ENCODE peak calls at places on chromosome 13, in six cellular contexts. One of them, this sample, is unnamed.
A peak's percentile ranks its signal among the peaks of the same experiment; 100 is the strongest.

GRCh38 chr13:24502567-24503375 is 9.8 kb downstream of the PARP4 start:
- DNase-seq in A549: peak; percentile 7
- DNase-seq in ovary: no peak
- DNase-seq in endodermal cell: peak; percentile 61
- DNase-seq in breast epithelium: no peak
- DNase-seq in stomach: peak; percentile 44
- DNase-seq in this sample: no peak

GRCh38 chr13:106151056-106151699 is 384.3 kb downstream of the EFNB2 start:
- DNase-seq in A549: peak; percentile 35
- DNase-seq in breast epithelium: no peak
- DNase-seq in stomach: no peak
- DNase-seq in endodermal cell: no peak
- DNase-seq in ovary: no peak
- DNase-seq in this sample: no peak

GRCh38 chr13:33547035-33547434 is 261.5 kb upstream of the STARD13 start:
- DNase-seq in A549: no peak
- DNase-seq in stomach: no peak
- DNase-seq in endodermal cell: no peak
- DNase-seq in breast epithelium: no peak
- DNase-seq in ovary: no peak
- DNase-seq in this sample: no peak

GRCh38 chr13:35712907-35713685 is 236.6 kb upstream of the MAB21L1 start:
- DNase-seq in ovary: no peak
- DNase-seq in breast epithelium: no peak
- DNase-seq in A549: no peak
- DNase-seq in stomach: no peak
- DNase-seq in endodermal cell: peak; percentile 33
- DNase-seq in this sample: no peak

GRCh38 chr13:31012285-31013024 is 80.0 kb downstream of the TEX26 start:
- DNase-seq in stomach: no peak
- DNase-seq in ovary: no peak
- DNase-seq in A549: peak; percentile 10
- DNase-seq in endodermal cell: peak; percentile 57
- DNase-seq in breast epithelium: no peak
- DNase-seq in this sample: no peak

GRCh38 chr13:33158271-33158670 is 127.3 kb downstream of the STARD13 start:
- DNase-seq in stomach: no peak
- DNase-seq in A549: no peak
- DNase-seq in endodermal cell: no peak
- DNase-seq in breast epithelium: no peak
- DNase-seq in ovary: no peak
- DNase-seq in this sample: no peak

GRCh38 chr13:64272681-64273080 is 2857.0 kb upstream of the PCDH20 start:
- DNase-seq in A549: no peak
- DNase-seq in breast epithelium: no peak
- DNase-seq in ovary: no peak
- DNase-seq in stomach: no peak
- DNase-seq in endodermal cell: no peak
- DNase-seq in this sample: no peak

GRCh38 chr13:82993417-82993816 is 888.9 kb downstream of the SLITRK1 start:
- DNase-seq in endodermal cell: no peak
- DNase-seq in ovary: no peak
- DNase-seq in A549: no peak
- DNase-seq in stomach: no peak
- DNase-seq in breast epithelium: no peak
- DNase-seq in this sample: no peak

GRCh38 chr13:108304170-108305068 is 34.9 kb downstream of the TNFSF13B start:
- DNase-seq in A549: no peak
- DNase-seq in breast epithelium: no peak
- DNase-seq in stomach: no peak
- DNase-seq in ovary: no peak
- DNase-seq in endodermal cell: no peak
- DNase-seq in this sample: no peak

GRCh38 chr13:27980280-27980998 is 8.1 kb downstream of the URAD start:
- DNase-seq in breast epithelium: no peak
- DNase-seq in A549: no peak
- DNase-seq in ovary: no peak
- DNase-seq in endodermal cell: peak; percentile 75
- DNase-seq in stomach: no peak
- DNase-seq in this sample: no peak

GRCh38 chr13:106398289-106398688 is 137.2 kb downstream of the EFNB2 start:
- DNase-seq in A549: no peak
- DNase-seq in ovary: no peak
- DNase-seq in breast epithelium: no peak
- DNase-seq in stomach: no peak
- DNase-seq in endodermal cell: no peak
- DNase-seq in this sample: no peak

GRCh38 chr13:80499536-80500280 is 158.8 kb upstream of the SPRY2 start:
- DNase-seq in breast epithelium: no peak
- DNase-seq in endodermal cell: no peak
- DNase-seq in ovary: no peak
- DNase-seq in stomach: no peak
- DNase-seq in A549: no peak
- DNase-seq in this sample: no peak

GRCh38 chr13:30792257-30793000 is 57.1 kb downstream of the ALOX5AP start:
- DNase-seq in stomach: peak; percentile 71
- DNase-seq in breast epithelium: peak; percentile 87
- DNase-seq in endodermal cell: peak; percentile 79
- DNase-seq in A549: peak; percentile 33
- DNase-seq in ovary: peak; percentile 84
- DNase-seq in this sample: peak; percentile 55

GRCh38 chr13:45799451-45799850 is 52.1 kb downstream of the SIAH3 start:
- DNase-seq in stomach: no peak
- DNase-seq in breast epithelium: no peak
- DNase-seq in endodermal cell: peak; percentile 15
- DNase-seq in A549: no peak
- DNase-seq in ovary: no peak
- DNase-seq in this sample: no peak

GRCh38 chr13:41458939-41459753 is 1.8 kb downstream of the RGCC start:
- DNase-seq in A549: peak; percentile 29
- DNase-seq in stomach: peak; percentile 46
- DNase-seq in endodermal cell: peak; percentile 74
- DNase-seq in breast epithelium: no peak
- DNase-seq in ovary: no peak
- DNase-seq in this sample: peak; percentile 59

GRCh38 chr13:51152713-51153112 is 41.6 kb upstream of the C13orf42 start:
- DNase-seq in breast epithelium: no peak
- DNase-seq in endodermal cell: peak; percentile 58
- DNase-seq in A549: no peak
- DNase-seq in stomach: no peak
- DNase-seq in ovary: no peak
- DNase-seq in this sample: no peak

GRCh38 chr13:46296920-46297319 is 85.2 kb downstream of the LRRC63 start:
- DNase-seq in endodermal cell: no peak
- DNase-seq in breast epithelium: no peak
- DNase-seq in A549: no peak
- DNase-seq in ovary: no peak
- DNase-seq in stomach: no peak
- DNase-seq in this sample: no peak

GRCh38 chr13:111409413-111409812 is 89.0 kb downstream of the TEX29 start:
- DNase-seq in ovary: no peak
- DNase-seq in endodermal cell: no peak
- DNase-seq in A549: no peak
- DNase-seq in stomach: no peak
- DNase-seq in breast epithelium: no peak
- DNase-seq in this sample: no peak

GRCh38 chr13:36858285-36858684 is 39.3 kb downstream of the RFXAP start:
- DNase-seq in endodermal cell: peak; percentile 68
- DNase-seq in ovary: no peak
- DNase-seq in breast epithelium: no peak
- DNase-seq in stomach: no peak
- DNase-seq in A549: peak; percentile 7
- DNase-seq in this sample: no peak

GRCh38 chr13:83298636-83299035 is 583.6 kb downstream of the SLITRK1 start:
- DNase-seq in stomach: no peak
- DNase-seq in ovary: no peak
- DNase-seq in breast epithelium: no peak
- DNase-seq in A549: no peak
- DNase-seq in endodermal cell: no peak
- DNase-seq in this sample: no peak

GRCh38 chr13:46211116-46211515 is 612 bp upstream of the LRRC63 start:
- DNase-seq in breast epithelium: no peak
- DNase-seq in A549: no peak
- DNase-seq in ovary: no peak
- DNase-seq in endodermal cell: no peak
- DNase-seq in stomach: no peak
- DNase-seq in this sample: no peak

GRCh38 chr13:94656766-94657165 is 55.1 kb downstream of the GPR180 start:
- DNase-seq in stomach: no peak
- DNase-seq in A549: peak; percentile 10
- DNase-seq in endodermal cell: no peak
- DNase-seq in breast epithelium: no peak
- DNase-seq in ovary: no peak
- DNase-seq in this sample: no peak

GRCh38 chr13:95626768-95627167 is 17.7 kb downstream of the DZIP1 start:
- DNase-seq in A549: no peak
- DNase-seq in stomach: no peak
- DNase-seq in endodermal cell: no peak
- DNase-seq in ovary: no peak
- DNase-seq in breast epithelium: no peak
- DNase-seq in this sample: no peak

GRCh38 chr13:80830431-80830830 is 489.5 kb upstream of the SPRY2 start:
- DNase-seq in endodermal cell: no peak
- DNase-seq in ovary: no peak
- DNase-seq in breast epithelium: no peak
- DNase-seq in A549: no peak
- DNase-seq in stomach: no peak
- DNase-seq in this sample: no peak

GRCh38 chr13:90272356-90272755 is 1075.1 kb upstream of the MIR17HG start:
- DNase-seq in endodermal cell: no peak
- DNase-seq in stomach: no peak
- DNase-seq in breast epithelium: no peak
- DNase-seq in ovary: no peak
- DNase-seq in A549: no peak
- DNase-seq in this sample: no peak

DNA sequence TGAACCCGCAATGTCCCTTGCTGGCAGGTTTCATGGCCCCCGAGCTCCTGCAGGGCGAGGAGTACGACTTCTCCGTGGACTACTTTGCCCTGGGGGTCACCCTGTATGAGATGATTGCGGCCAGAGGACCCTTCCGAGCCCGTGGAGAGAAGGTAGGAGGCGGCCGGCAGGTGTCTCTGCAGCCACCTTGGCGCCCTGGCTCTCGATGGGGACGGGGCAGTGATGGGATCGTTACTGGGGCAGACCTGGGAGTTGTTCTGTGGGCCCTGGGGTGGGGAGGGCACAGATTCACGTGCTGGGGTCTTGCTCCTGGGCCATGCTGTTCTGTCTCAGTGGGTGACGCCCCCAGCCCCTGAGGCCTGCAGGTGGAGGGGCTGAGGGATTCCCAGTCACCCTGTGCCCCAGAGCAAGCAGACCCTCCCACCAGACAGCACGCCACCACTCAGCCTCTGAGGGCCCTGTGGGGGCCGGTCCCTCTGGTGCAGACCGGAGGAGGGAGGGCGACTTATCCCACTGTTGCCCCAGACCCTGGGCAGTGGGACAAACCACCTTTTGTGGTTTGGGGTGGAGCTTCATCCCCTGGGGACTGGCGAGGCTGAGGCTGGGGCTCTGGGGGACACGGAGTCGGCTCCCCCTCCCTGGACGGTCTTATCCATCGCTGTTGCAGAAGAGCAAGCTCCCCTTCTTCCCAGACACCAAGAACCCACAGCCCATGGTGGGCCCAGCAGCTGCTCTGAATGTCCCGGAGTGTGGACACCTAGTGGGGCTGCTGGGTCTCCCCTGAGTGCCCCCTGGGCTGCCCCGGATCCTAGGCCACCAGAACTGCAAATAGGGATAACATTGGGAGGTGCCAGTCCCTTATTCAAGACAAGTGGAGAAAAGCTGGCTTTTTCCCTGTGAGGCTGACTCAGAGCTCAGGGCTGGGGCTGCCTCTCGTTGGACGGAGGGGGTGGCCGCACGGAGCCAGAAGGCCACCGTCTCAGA is 27.5 kb upstream of the TMEM255B start:
- DNase-seq in ovary: no peak
- DNase-seq in breast epithelium: no peak
- DNase-seq in stomach: no peak
- DNase-seq in endodermal cell: no peak
- DNase-seq in A549: no peak
- DNase-seq in this sample: no peak
- TF ChIP-seq CTCF in ovary: no peak
- TF ChIP-seq CTCF in breast epithelium: no peak
- TF ChIP-seq CTCF in stomach: no peak
- TF ChIP-seq CTCF in endodermal cell: peak; percentile 30
- TF ChIP-seq CTCF in A549: no peak
- TF ChIP-seq CTCF in this sample: no peak

GRCh38 chr13:99031725-99032298 is 53.9 kb upstream of the DOCK9 start:
- DNase-seq in endodermal cell: no peak
- DNase-seq in ovary: no peak
- DNase-seq in A549: no peak
- DNase-seq in breast epithelium: no peak
- DNase-seq in stomach: no peak
- DNase-seq in this sample: peak; percentile 9
- H3K27ac ChIP-seq in endodermal cell: no peak overlapping the region
- H3K27ac ChIP-seq in ovary: no peak overlapping the region
- H3K27ac ChIP-seq in A549: peak overlapping the region; percentile 39
- H3K27ac ChIP-seq in breast epithelium: no peak overlapping the region
- H3K27ac ChIP-seq in stomach: no peak overlapping the region
- H3K27ac ChIP-seq in this sample: no peak overlapping the region

GRCh38 chr13:44573071-44573470 is 3.1 kb downstream of the TSC22D1 start:
- DNase-seq in breast epithelium: no peak
- DNase-seq in ovary: no peak
- DNase-seq in A549: no peak
- DNase-seq in stomach: no peak
- DNase-seq in endodermal cell: peak; percentile 66
- DNase-seq in this sample: no peak
- H3K4me3 ChIP-seq in breast epithelium: no peak overlapping the region
- H3K4me3 ChIP-seq in ovary: no peak overlapping the region
- H3K4me3 ChIP-seq in A549: no peak overlapping the region
- H3K4me3 ChIP-seq in stomach: peak overlapping the region; percentile 13
- H3K4me3 ChIP-seq in endodermal cell: peak overlapping the region; percentile 83
- H3K4me3 ChIP-seq in this sample: peak overlapping the region; percentile 1

DNA sequence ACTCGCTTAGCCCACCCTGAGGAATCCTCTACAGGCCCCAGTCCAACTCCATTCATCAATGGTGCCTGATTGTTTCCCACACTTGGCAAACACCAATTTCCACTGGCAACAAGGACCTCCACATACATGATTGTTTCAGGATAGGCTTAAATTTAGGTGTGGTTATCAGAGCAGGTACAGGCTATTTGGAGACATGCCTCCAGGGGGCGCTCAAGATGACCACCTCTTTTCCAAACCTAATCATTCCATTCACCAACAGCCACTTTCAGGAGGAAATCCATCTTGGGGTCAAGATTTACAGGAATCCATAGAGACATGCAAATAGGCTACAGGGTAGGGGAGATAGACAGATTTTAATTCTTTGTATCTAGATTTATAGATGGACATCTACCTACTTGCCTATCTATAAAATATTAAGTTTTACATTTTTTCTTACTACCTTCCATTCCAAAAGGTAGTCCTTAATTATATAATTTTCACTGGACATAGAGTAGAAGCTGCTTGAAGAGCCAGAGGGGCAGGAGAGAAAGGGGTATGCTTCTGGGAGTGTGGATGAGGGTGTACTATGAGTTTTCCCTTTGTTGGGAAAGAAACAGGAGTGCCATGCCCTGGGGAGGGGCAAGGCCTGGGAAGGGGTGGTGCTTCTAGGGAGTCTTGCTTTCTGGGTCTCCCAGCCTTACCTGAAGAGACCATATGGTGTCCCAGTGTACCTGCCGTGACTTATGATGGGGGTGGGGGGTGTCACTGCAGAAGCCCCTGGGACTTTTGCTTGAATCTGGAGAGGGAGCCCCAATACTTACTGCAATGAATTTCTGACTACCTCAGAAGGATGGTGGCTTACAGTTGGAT is 14.1 kb upstream of the PCDH8 start:
- DNase-seq in stomach: peak; percentile 62
- DNase-seq in A549: peak; percentile 23
- DNase-seq in ovary: no peak
- DNase-seq in endodermal cell: peak; percentile 91
- DNase-seq in breast epithelium: no peak
- DNase-seq in this sample: no peak
- TF ChIP-seq CTCF in stomach: peak; percentile 59
- TF ChIP-seq CTCF in A549: peak; percentile 33
- TF ChIP-seq CTCF in ovary: no peak
- TF ChIP-seq CTCF in endodermal cell: peak; percentile 91
- TF ChIP-seq CTCF in breast epithelium: no peak
- TF ChIP-seq CTCF in this sample: no peak

This sample was measured in lung.